ENCODE peak calls at places on chromosomes 11 and 22, in seven cellular contexts. R is AG04450; O is fibroblast of lung; V is dorsolateral prefrontal cortex; W is neural progenitor cell; X is lower leg skin; Y is CD4-positive, alpha-beta T cell. K is an unnamed sample.

GRCh38 chr11:28464252-28464867 is 356.2 kb downstream of the METTL15 start:
- DNase-seq in R (peak; percentile 67), O (peak; percentile 85), V (no peak), W (no peak), X (no peak), Y (no peak), K (no peak)

GRCh38 chr22:39592104-39593060 is 21.8 kb downstream of the CACNA1I start:
- DNase-seq in R (peak; percentile 45), O (peak; percentile 77), V (no peak), W (peak; percentile 32), X (no peak), Y (no peak), K (no peak)

GRCh38 chr22:44384563-44384940 is 71.8 kb upstream of the SHISAL1 start:
- DNase-seq in R (no peak), O (no peak), V (no peak), W (no peak), X (no peak), Y (no peak), K (no peak)

GRCh38 chr11:73252577-73253191 is 19.5 kb upstream of the P2RY6 start:
- DNase-seq in R (no peak), O (no peak), V (no peak), W (peak; percentile 42), X (no peak), Y (no peak), K (no peak)

GRCh38 chr11:69220581-69221051 is 64.9 kb downstream of the SMIM38 start:
- DNase-seq in R (no peak), O (peak; percentile 22), V (no peak), W (no peak), X (peak; percentile 36), Y (no peak), K (peak; percentile 61)

GRCh38 chr22:45292675-45293402 is 8.1 kb downstream of the UPK3A start:
- DNase-seq in R (no peak), O (no peak), V (no peak), W (no peak), X (no peak), Y (no peak), K (no peak)

GRCh38 chr22:28259774-28260173 is 340.7 kb upstream of the PITPNB start:
- DNase-seq in R (no peak), O (no peak), V (no peak), W (no peak), X (no peak), Y (no peak), K (no peak)

GRCh38 chr11:116928102-116928777 is 90.8 kb upstream of the APOA1 start:
- DNase-seq in R (no peak), O (no peak), V (no peak), W (no peak), X (no peak), Y (no peak), K (no peak)

GRCh38 chr11:79431535-79431934 is 9.3 kb downstream of the TENM4 start:
- DNase-seq in R (no peak), O (peak; percentile 36), V (no peak), W (no peak), X (no peak), Y (no peak), K (no peak)

GRCh38 chr22:28440517-28441366 is 238.9 kb downstream of the TTC28 start:
- DNase-seq in R (no peak), O (peak; percentile 83), V (no peak), W (no peak), X (no peak), Y (no peak), K (no peak)

GRCh38 chr11:8913961-8914660 is 3.1 kb downstream of the AKIP1 start:
- DNase-seq in R (no peak), O (peak; percentile 43), V (no peak), W (peak; percentile 64), X (no peak), Y (peak; percentile 22), K (no peak)

GRCh38 chr22:23137905-23138520 is 3.8 kb downstream of the RSPH14 start:
- DNase-seq in R (no peak), O (no peak), V (no peak), W (no peak), X (no peak), Y (peak; percentile 29), K (no peak)

GRCh38 chr11:83140691-83141455 is 16.1 kb upstream of the PCF11 start:
- DNase-seq in R (no peak), O (no peak), V (no peak), W (no peak), X (no peak), Y (no peak), K (no peak)

GRCh38 chr22:19853879-19854777 is 546 bp downstream of the GNB1L start:
- DNase-seq in R (no peak), O (peak; percentile 18), V (no peak), W (no peak), X (peak; percentile 25), Y (no peak), K (no peak)

GRCh38 chr22:38862375-38863329 is 9.4 kb downstream of the CBX6 start:
- DNase-seq in R (no peak), O (peak; percentile 50), V (no peak), W (peak; percentile 39), X (no peak), Y (no peak), K (no peak)

GRCh38 chr11:58575377-58576020 is at the start of gene LPXN:
- DNase-seq in R (no peak), O (no peak), V (no peak), W (no peak), X (no peak), Y (peak; percentile 30), K (no peak)

GRCh38 chr22:19761500-19762314 is 1.1 kb downstream of the TBX1 start:
- DNase-seq in R (no peak), O (no peak), V (no peak), W (peak; percentile 61), X (no peak), Y (no peak), K (no peak)

GRCh38 chr11:119103793-119104192 is 2.1 kb upstream of the DPAGT1 start:
- DNase-seq in R (no peak), O (no peak), V (no peak), W (no peak), X (no peak), Y (no peak), K (no peak)
- TF ChIP-seq CTCF in R (no peak), O (no peak), V (no peak), W (peak; percentile 7), X (no peak), Y (no peak), K (no peak)

GRCh38 chr11:127791844-127792243 is 791.3 kb upstream of the KIRREL3 start:
- DNase-seq in R (no peak), O (no peak), V (no peak), W (no peak), X (no peak), Y (no peak), K (no peak)

GRCh38 chr11:127789887-127790286 is 789.3 kb upstream of the KIRREL3 start:
- DNase-seq in R (no peak), O (no peak), V (no peak), W (peak; percentile 54), X (no peak), Y (no peak), K (no peak)
- TF ChIP-seq CTCF in R (peak; percentile 55), O (peak; percentile 6), V (peak; percentile 17), W (peak; percentile 59), X (no peak), Y (no peak), K (peak; percentile 70)

GRCh38 chr11:120228794-120229384 is 11.1 kb upstream of the POU2F3 start:
- DNase-seq in R (no peak), O (no peak), V (no peak), W (peak; percentile 40), X (no peak), Y (no peak), K (no peak)
- TF ChIP-seq CTCF in R (peak; percentile 18), O (peak; percentile 17), V (no peak), W (peak; percentile 46), X (no peak), Y (no peak), K (peak; percentile 30)

GRCh38 chr11:124195419-124195734 is 12.2 kb downstream of the OR10D3 start:
- DNase-seq in R (no peak), O (no peak), V (no peak), W (no peak), X (no peak), Y (no peak), K (no peak)
- TF ChIP-seq CTCF in R (no peak), O (no peak), V (no peak), W (no peak), X (no peak), Y (peak; percentile 15), K (no peak)

GRCh38 chr11:27209562-27210005 is 153.4 kb downstream of the CCDC34 start:
- DNase-seq in R (no peak), O (peak; percentile 87), V (no peak), W (no peak), X (peak; percentile 76), Y (no peak), K (no peak)

GRCh38 chr11:27213232-27213660 is 149.8 kb downstream of the CCDC34 start:
- DNase-seq in R (peak; percentile 79), O (peak; percentile 85), V (no peak), W (peak; percentile 52), X (no peak), Y (no peak), K (no peak)

GRCh38 chr11:27212248-27212780 is 150.7 kb downstream of the CCDC34 start:
- DNase-seq in R (no peak), O (no peak), V (no peak), W (no peak), X (no peak), Y (no peak), K (no peak)

GRCh38 chr11:27210509-27210908 is 152.5 kb downstream of the CCDC34 start:
- DNase-seq in R (no peak), O (no peak), V (no peak), W (no peak), X (no peak), Y (no peak), K (no peak)

GRCh38 chr11:27211370-27212127 is 151.5 kb downstream of the CCDC34 start:
- DNase-seq in R (no peak), O (no peak), V (no peak), W (no peak), X (no peak), Y (no peak), K (no peak)
- TF ChIP-seq CTCF in R (peak; percentile 51), O (peak; percentile 54), V (peak; percentile 22), W (peak; percentile 63), X (no peak), Y (no peak), K (peak; percentile 71)

DNA sequence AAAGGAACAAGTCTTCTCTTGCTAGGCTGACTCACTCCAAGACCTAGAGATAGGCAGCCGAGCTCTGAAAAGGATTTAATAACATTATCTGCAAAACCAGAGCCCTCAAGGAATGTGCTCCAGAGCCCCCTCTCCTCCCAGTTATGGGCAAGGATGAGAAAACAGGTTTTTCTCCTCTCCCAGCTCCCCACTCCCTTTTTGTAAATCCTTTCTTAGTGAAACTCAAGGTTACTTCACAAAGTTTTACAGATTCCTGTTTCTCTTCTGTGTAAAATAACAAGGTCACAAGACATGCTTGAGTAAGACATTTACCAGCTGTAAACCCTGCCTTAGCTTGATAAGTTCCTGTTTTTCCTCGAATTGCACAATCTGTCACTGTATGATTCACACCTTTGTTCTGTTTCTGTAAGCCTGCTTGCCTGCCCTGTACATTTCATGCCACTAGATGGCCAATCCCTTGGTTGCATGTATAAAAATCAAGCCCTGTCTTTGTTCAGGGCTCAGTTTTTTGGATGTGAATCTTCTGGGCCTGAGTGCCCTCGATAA is 489.4 kb downstream of the KCNA4 start:
- DNase-seq in R (peak; percentile 4), O (peak; percentile 22), V (no peak), W (peak; percentile 7), X (no peak), Y (no peak), K (no peak)
- TF ChIP-seq CTCF in R (peak; percentile 51), O (peak; percentile 3), V (peak; percentile 32), W (peak; percentile 36), X (no peak), Y (no peak), K (peak; percentile 64)

GRCh38 chr11:62064221-62064620 is 59.6 kb upstream of the INCENP start:
- DNase-seq in R (no peak), O (no peak), V (no peak), W (no peak), X (no peak), Y (no peak), K (no peak)
- TF ChIP-seq CTCF in R (no peak), O (no peak), V (no peak), W (no peak), X (no peak), Y (no peak), K (no peak)

K was measured in type B pancreatic cell.